ENCODE peak calls at places on chromosomes 6 and 20, in ten cellular contexts. Y, U, P, O, K, R, F, G, N and I are unnamed samples.
A peak's percentile ranks its signal among the peaks of the same experiment; 100 is the strongest.

GRCh38 chr20:48375804-48376203 is 452.0 kb downstream of the PREX1 start:
- DNase-seq in Y (no peak), U (no peak), P (no peak), O (no peak), K (no peak), R (no peak), F (no peak), G (no peak), N (no peak), I (no peak)

GRCh38 chr6:42420741-42421140 is 31.0 kb downstream of the TRERF1 start:
- DNase-seq in Y (no peak), U (no peak), P (no peak), O (no peak), K (no peak), R (no peak), F (no peak), G (no peak), N (no peak), I (no peak)

GRCh38 chr6:137975058-137975940 is 108.2 kb downstream of the TNFAIP3 start:
- DNase-seq in Y (peak; percentile 62), U (no peak), P (peak; percentile 31), O (no peak), K (peak; percentile 32), R (peak; percentile 57), F (no peak), G (no peak), N (peak; percentile 59), I (peak; percentile 64)

GRCh38 chr20:24614341-24614740 is 144.9 kb downstream of the SYNDIG1 start:
- DNase-seq in Y (no peak), U (no peak), P (no peak), O (no peak), K (no peak), R (no peak), F (no peak), G (no peak), N (no peak), I (no peak)

GRCh38 chr20:19849341-19850189 is 91.5 kb downstream of the RIN2 start:
- DNase-seq in Y (peak; percentile 46), U (peak; percentile 54), P (peak; percentile 50), O (no peak), K (no peak), R (no peak), F (no peak), G (no peak), N (peak; percentile 30), I (no peak)

GRCh38 chr6:40957616-40958492 is 81.2 kb downstream of the UNC5CL start:
- DNase-seq in Y (peak; percentile 72), U (no peak), P (peak; percentile 45), O (no peak), K (no peak), R (no peak), F (no peak), G (peak; percentile 66), N (peak; percentile 35), I (no peak)

GRCh38 chr6:17240803-17241500 is 40.2 kb upstream of the RBM24 start:
- DNase-seq in Y (no peak), U (no peak), P (no peak), O (no peak), K (no peak), R (no peak), F (no peak), G (no peak), N (no peak), I (no peak)

GRCh38 chr6:49549691-49550412 is 616 bp upstream of the C6orf141 start:
- DNase-seq in Y (no peak), U (no peak), P (no peak), O (no peak), K (no peak), R (no peak), F (no peak), G (no peak), N (no peak), I (no peak)

GRCh38 chr6:11009353-11009752 is 34.8 kb downstream of the ELOVL2 start:
- DNase-seq in Y (peak; percentile 60), U (no peak), P (peak; percentile 9), O (no peak), K (no peak), R (peak; percentile 51), F (no peak), G (no peak), N (peak; percentile 6), I (no peak)

GRCh38 chr6:68572525-68572924 is 62.6 kb upstream of the ADGRB3 start:
- DNase-seq in Y (peak; percentile 35), U (no peak), P (peak; percentile 11), O (no peak), K (peak; percentile 29), R (peak; percentile 75), F (no peak), G (no peak), N (peak; percentile 43), I (peak; percentile 26)

GRCh38 chr6:10033223-10033829 is 381.5 kb downstream of the TFAP2A start:
- DNase-seq in Y (peak; percentile 1), U (no peak), P (peak; percentile 1), O (no peak), K (no peak), R (no peak), F (no peak), G (peak; percentile 54), N (no peak), I (no peak)

GRCh38 chr6:136647363-136647763 is 97.1 kb upstream of the MAP7 start:
- DNase-seq in Y (peak; percentile 94), U (no peak), P (peak; percentile 88), O (no peak), K (peak; percentile 35), R (peak; percentile 60), F (no peak), G (no peak), N (peak; percentile 98), I (peak; percentile 66)

GRCh38 chr20:25296094-25297093 is 48.5 kb downstream of the PYGB start:
- DNase-seq in Y (no peak), U (peak; percentile 67), P (no peak), O (no peak), K (peak; percentile 59), R (peak; percentile 69), F (no peak), G (peak; percentile 71), N (peak; percentile 57), I (peak; percentile 51)

GRCh38 chr20:45833883-45834796 is 541 bp downstream of the SNX21 start:
- DNase-seq in Y (peak; percentile 63), U (peak; percentile 67), P (peak; percentile 70), O (peak; percentile 64), K (peak; percentile 82), R (peak; percentile 43), F (peak; percentile 76), G (peak; percentile 75), N (peak; percentile 60), I (peak; percentile 43)

DNA sequence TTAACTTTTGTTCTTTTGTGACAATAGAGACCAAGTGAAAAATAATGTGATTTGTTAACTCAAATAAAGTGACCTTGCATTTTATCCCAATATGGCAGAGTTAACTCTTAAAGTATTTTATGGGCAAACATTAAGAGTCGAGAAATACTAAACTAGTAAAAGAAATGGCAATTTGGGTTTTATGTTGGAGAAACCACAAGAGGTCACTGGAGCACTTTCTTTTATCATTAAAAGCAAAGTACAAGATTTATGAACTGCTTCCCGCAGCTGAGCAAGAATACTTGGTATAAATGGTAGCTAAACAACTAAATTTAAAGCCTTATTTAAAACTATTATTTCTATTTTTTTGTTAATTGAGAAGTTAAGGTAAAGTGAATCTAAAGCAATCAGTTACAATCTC is 33.5 kb upstream of the MCM9 start:
- DNase-seq in Y (peak; percentile 50), U (no peak), P (peak; percentile 32), O (no peak), K (no peak), R (peak; percentile 32), F (no peak), G (no peak), N (peak; percentile 34), I (no peak)
- TF ChIP-seq CTCF in Y (peak; percentile 26), U (peak; percentile 22), P (no peak), O (peak; percentile 58), K (peak; percentile 16), R (peak; percentile 12), F (peak; percentile 32), G (peak; percentile 37), N (no peak), I (no peak)

DNA sequence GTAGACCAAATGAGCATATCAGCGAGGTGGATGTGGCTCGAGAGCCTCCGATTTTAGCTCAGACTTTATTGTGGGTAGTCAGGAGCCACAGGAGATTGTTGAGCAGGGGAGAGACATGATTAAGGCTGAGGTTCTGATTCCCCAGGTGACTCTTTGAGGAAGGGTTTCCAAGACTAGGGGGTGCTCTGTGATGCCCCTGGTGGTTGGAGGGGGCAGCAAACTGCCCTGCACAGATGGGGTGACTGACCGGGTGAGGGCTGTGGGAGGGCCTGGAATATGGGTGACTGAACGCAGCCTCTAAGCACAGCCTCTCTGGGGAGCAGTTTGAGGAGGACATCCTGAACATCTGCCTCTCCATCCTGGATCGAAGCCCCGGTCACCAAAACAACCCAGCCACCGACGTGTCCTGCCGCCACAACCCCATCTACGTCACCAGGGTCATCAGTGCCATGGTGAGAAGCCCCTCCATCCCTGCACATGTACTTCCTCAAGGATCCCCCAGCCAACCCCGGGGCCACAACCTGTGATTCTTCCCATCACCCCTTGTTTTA is 17.0 kb downstream of the TGM6 start:
- DNase-seq in Y (no peak), U (no peak), P (no peak), O (no peak), K (no peak), R (no peak), F (no peak), G (no peak), N (no peak), I (no peak)
- TF ChIP-seq CTCF in Y (no peak), U (no peak), P (no peak), O (peak; percentile 23), K (no peak), R (peak; percentile 10), F (no peak), G (no peak), N (no peak), I (no peak)

DNA sequence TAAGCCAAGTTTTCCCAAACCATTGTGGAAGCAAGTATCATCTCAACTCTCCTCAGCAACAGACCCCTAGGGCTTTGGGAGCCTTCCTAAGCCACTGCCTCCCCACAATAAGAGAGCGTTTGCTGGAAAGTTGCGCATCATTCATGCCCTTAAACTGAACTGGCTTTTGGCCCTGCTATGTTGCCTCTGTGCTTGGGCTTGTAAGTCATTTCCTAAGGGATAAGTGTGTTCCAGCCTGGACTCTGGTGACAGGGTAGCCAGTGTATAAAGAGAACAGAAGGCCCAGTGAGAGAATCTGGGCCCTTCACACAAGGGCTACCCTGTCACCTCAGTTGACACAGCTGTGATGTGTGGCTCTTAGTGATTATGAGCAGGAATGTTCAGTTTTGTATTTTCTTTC is 77.8 kb downstream of the COL9A1 start:
- DNase-seq in Y (no peak), U (no peak), P (no peak), O (no peak), K (no peak), R (no peak), F (no peak), G (no peak), N (no peak), I (no peak)
- TF ChIP-seq CTCF in Y (no peak), U (no peak), P (no peak), O (no peak), K (no peak), R (no peak), F (no peak), G (no peak), N (no peak), I (no peak)

DNA sequence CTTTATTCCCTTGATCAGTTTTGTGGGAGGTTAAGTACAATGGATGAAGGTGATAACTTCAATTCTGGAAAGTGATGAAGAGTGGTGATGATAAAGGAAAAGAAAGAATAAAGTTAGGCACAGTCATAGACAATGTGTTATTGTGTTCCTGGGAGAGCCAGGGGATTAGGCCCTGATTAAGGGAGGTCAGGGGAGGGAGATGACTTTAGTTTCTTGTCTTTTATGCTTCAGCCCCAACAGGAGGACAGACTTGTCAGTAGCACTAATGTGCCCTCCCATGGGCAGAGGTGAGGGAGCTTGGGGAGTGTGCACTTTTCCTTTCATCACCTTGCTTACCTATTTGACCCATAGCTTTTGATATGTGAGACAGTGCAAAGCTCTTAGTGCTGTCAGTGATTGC is 115.7 kb downstream of the CD109 start:
- DNase-seq in Y (no peak), U (no peak), P (no peak), O (no peak), K (no peak), R (no peak), F (no peak), G (no peak), N (no peak), I (no peak)
- TF ChIP-seq CTCF in Y (no peak), U (no peak), P (no peak), O (no peak), K (no peak), R (no peak), F (no peak), G (no peak), N (no peak), I (no peak)